ENCODE peak calls at places on chromosomes 7 and 10, in four cellular contexts. S is SK-N-SH, I is foreskin keratinocyte, T is H1. K is an unnamed sample.

GRCh38 chr7:131020759-131021219 is 286.8 kb upstream of the KLF14 start:
- DNase-seq in S (no peak), I (no peak), T (no peak), K (no peak)

GRCh38 chr10:20962165-20962564 is 65.1 kb upstream of the NEBL start:
- DNase-seq in S (no peak), I (no peak), T (no peak), K (no peak)

GRCh38 chr7:111137296-111138195 is 46.6 kb downstream of the LRRN3 start:
- DNase-seq in S (no peak), I (peak; percentile 47), T (no peak), K (peak; percentile 64)

GRCh38 chr7:116340201-116340847 is 130.0 kb downstream of the TES start:
- DNase-seq in S (no peak), I (peak; percentile 53), T (no peak), K (no peak)

GRCh38 chr10:60718891-60719290 is 59.4 kb upstream of the CDK1 start:
- DNase-seq in S (no peak), I (peak; percentile 36), T (no peak), K (no peak)

GRCh38 chr7:77940647-77941046 is 142.1 kb downstream of the PHTF2 start:
- DNase-seq in S (peak; percentile 67), I (peak; percentile 18), T (no peak), K (peak; percentile 33)

GRCh38 chr7:130356121-130356759 is 11.6 kb downstream of the CPA5 start:
- DNase-seq in S (peak; percentile 42), I (peak; percentile 99), T (peak; percentile 49), K (peak; percentile 94)

GRCh38 chr10:2111936-2112335 is 374.6 kb upstream of the ADARB2 start:
- DNase-seq in S (no peak), I (peak; percentile 100), T (peak; percentile 39), K (peak; percentile 6)

GRCh38 chr10:107919626-107920235 is 755.2 kb upstream of the SORCS1 start:
- DNase-seq in S (no peak), I (no peak), T (no peak), K (no peak)

GRCh38 chr7:75042299-75042698 is 31.3 kb downstream of the RCC1L start:
- DNase-seq in S (no peak), I (no peak), T (no peak), K (no peak)

GRCh38 chr7:117384693-117385092 is 42.6 kb downstream of the ASZ1 start:
- DNase-seq in S (no peak), I (no peak), T (no peak), K (no peak)

GRCh38 chr7:134789967-134790685 is 10.7 kb downstream of the CALD1 start:
- DNase-seq in S (no peak), I (no peak), T (no peak), K (peak; percentile 63)

GRCh38 chr10:114271014-114271778 is 32.1 kb downstream of the VWA2 start:
- DNase-seq in S (no peak), I (peak; percentile 98), T (no peak), K (no peak)

GRCh38 chr10:124611738-124612137 is 132.4 kb downstream of the FAM53B start:
- DNase-seq in S (no peak), I (no peak), T (no peak), K (no peak)

GRCh38 chr7:966291-967069 is 8.9 kb downstream of the COX19 start:
- DNase-seq in S (no peak), I (no peak), T (no peak), K (no peak)

GRCh38 chr10:120477723-120478270 is 20.8 kb downstream of the PLPP4 start:
- DNase-seq in S (no peak), I (no peak), T (no peak), K (peak; percentile 16)

GRCh38 chr7:43669286-43670081 is 59.8 kb downstream of the COA1 start:
- DNase-seq in S (no peak), I (no peak), T (peak; percentile 92), K (no peak)

GRCh38 chr10:33509231-33509871 is 174.9 kb upstream of the NRP1 start:
- DNase-seq in S (peak; percentile 19), I (peak; percentile 94), T (no peak), K (peak; percentile 92)

GRCh38 chr7:129877146-129877792 is 75.5 kb downstream of the UBE2H start:
- DNase-seq in S (no peak), I (no peak), T (no peak), K (no peak)

GRCh38 chr7:31421607-31422006 is 81.1 kb upstream of the NEUROD6 start:
- DNase-seq in S (no peak), I (no peak), T (no peak), K (no peak)

GRCh38 chr7:20241491-20242261 is 24.5 kb upstream of the MACC1 start:
- DNase-seq in S (no peak), I (peak; percentile 97), T (no peak), K (peak; percentile 76)

GRCh38 chr7:113289140-113289740 is 170.9 kb upstream of the SMIM30 start:
- DNase-seq in S (peak; percentile 42), I (peak; percentile 63), T (no peak), K (peak; percentile 53)

GRCh38 chr10:127912607-127913367 is 5.9 kb downstream of the PTPRE start:
- DNase-seq in S (peak; percentile 4), I (no peak), T (no peak), K (no peak)

GRCh38 chr7:152914014-152914844 is 154.7 kb downstream of the ACTR3B start:
- DNase-seq in S (no peak), I (no peak), T (no peak), K (no peak)

GRCh38 chr7:38524786-38525185 is 106.4 kb downstream of the AMPH start:
- DNase-seq in S (no peak), I (no peak), T (no peak), K (no peak)

GRCh38 chr10:104527013-104527412 is 114.1 kb upstream of the SORCS3 start:
- DNase-seq in S (no peak), I (peak; percentile 3), T (no peak), K (no peak)

GRCh38 chr7:137978464-137979237 is 23.2 kb downstream of the CREB3L2 start:
- DNase-seq in S (no peak), I (peak; percentile 55), T (no peak), K (peak; percentile 97)

GRCh38 chr7:130793855-130794618 is 60.0 kb upstream of the KLF14 start:
- DNase-seq in S (no peak), I (no peak), T (no peak), K (peak; percentile 48)

GRCh38 chr10:79436066-79436849 is 9.2 kb downstream of the ZCCHC24 start:
- DNase-seq in S (no peak), I (no peak), T (no peak), K (no peak)

GRCh38 chr10:99339077-99339476 is 9.9 kb downstream of the CNNM1 start:
- DNase-seq in S (no peak), I (peak; percentile 52), T (no peak), K (no peak)

GRCh38 chr10:91574236-91574635 is 58.6 kb downstream of the PPP1R3C start:
- DNase-seq in S (no peak), I (no peak), T (no peak), K (no peak)

GRCh38 chr7:81457858-81458522 is 311.9 kb downstream of the HGF start:
- DNase-seq in S (no peak), I (no peak), T (no peak), K (no peak)

GRCh38 chr10:36802523-36803153 is 322.8 kb upstream of the ANKRD30A start:
- DNase-seq in S (peak; percentile 74), I (no peak), T (no peak), K (no peak)

GRCh38 chr7:16646427-16647081 is 573 bp downstream of the BZW2 start:
- DNase-seq in S (peak; percentile 25), I (no peak), T (no peak), K (no peak)

GRCh38 chr10:29535778-29536459 is 98.9 kb downstream of the SVIL start:
- DNase-seq in S (no peak), I (no peak), T (no peak), K (no peak)
- TF ChIP-seq CTCF in S (no peak), I (no peak), T (no peak), K (no peak)

GRCh38 chr7:106612432-106612831 is 48.5 kb downstream of the CCDC71L start:
- DNase-seq in S (no peak), I (no peak), T (no peak), K (no peak)
- H3K27ac ChIP-seq in S (no peak overlapping the region), I (no peak overlapping the region), T (no peak overlapping the region), K (no peak overlapping the region)

DNA sequence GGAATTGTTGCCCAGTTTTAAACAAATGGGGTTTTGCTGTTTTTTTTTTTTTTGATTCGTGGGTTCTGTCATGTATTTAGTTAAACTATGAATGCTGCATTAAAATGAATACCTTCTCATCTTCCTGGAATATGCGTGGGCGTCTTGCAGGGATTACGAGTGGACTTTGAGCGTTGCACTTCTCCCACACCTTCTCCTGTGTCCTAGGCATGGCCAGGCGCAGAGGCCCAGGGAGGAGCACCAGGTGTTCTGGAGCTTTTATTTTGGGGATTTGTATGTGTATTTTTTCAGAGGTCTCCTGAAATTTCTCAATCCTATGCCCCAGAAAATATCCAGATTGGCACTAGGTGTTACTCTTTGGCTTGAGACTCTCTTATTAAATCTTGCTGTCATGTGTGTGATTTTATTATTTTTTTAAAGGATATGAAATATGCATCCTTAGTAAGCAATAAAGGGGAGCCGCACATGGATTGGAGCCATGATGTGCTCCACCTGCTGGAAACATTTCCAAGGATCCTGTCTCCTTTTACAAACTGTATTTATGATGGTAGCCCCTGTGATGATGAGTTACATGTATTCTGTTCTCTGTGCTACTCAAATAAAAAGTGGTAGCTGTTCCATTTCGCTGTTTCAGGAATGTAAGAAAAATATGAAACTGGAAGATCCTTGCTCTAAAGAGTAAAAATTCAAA is 482.2 kb upstream of the KLF6 start:
- DNase-seq in S (no peak), I (no peak), T (no peak), K (no peak)
- TF ChIP-seq CTCF in S (peak; percentile 48), I (peak; percentile 65), T (no peak), K (peak; percentile 55)

GRCh38 chr7:105204953-105205352 is 183.8 kb downstream of the SRPK2 start:
- DNase-seq in S (no peak), I (no peak), T (no peak), K (no peak)
- H3K27ac ChIP-seq in S (no peak overlapping the region), I (no peak overlapping the region), T (no peak overlapping the region), K (no peak overlapping the region)

DNA sequence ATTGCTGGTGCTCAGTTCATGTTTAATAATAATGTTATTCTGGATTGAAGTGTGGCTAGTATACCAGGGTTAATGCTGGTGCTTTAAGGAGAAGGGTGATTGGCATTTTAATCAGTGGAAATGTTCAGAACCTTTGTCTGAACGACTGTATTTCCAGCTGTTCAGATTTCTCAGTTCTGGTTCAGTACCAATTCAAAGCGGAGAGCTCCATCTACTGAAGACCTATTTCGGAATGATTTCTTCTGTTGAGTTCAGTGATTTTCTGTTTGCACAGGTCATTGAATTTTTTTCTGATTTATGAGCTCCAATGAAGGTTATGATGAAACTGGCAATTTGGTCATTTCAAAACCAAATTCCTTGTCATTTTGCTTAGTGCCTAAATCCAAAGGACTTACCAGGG is 160.1 kb downstream of the EXOC4 start:
- DNase-seq in S (no peak), I (no peak), T (no peak), K (no peak)
- TF ChIP-seq CTCF in S (no peak), I (no peak), T (no peak), K (no peak)

DNA sequence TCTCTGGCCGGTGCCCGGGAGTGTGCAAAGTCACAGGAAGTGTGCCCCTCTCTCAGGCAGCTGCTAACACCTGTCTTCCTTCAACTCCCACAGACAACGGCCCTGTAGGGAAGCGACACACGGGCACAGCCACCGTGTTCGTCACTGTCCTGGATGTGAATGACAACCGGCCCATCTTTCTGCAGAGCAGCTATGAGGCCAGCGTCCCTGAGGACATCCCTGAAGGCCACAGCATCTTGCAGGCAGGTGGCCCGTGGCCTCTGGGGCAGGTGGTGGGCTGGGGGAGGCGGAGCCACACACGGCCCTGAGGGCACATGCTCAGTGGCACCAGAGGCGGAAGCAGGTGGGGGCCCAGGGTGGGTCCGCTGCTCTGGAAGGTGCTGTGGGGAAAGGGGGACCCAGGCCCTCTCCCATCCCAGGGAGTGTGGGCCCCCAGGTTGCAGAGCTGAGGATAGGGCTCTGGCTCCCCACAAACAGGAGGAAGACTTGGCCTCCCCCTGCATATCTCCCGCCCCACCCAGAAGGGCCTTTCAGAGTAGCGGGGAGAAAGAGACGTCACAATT is 6.9 kb downstream of the C10orf105 start:
- DNase-seq in S (no peak), I (no peak), T (no peak), K (no peak)
- H3K27ac ChIP-seq in S (no peak overlapping the region), I (no peak overlapping the region), T (no peak overlapping the region), K (no peak overlapping the region)

K was measured in brain microvascular endothelial cell.